ENCODE peak calls at places on chromosomes 1 and 21, in eight cellular contexts. F, N, P, Q, G, I, V and S are unnamed samples.

GRCh38 chr1:44707112-44707881 is 23.7 kb downstream of the RNU5D-1 start:
- DNase-seq in F (no peak), N (no peak), P (peak), Q (no peak), G (peak), I (no peak), V (peak), S (no peak)

GRCh38 chr1:44260792-44261474 is 47.7 kb downstream of the DMAP1 start:
- DNase-seq in F (no peak), N (peak), P (no peak), Q (no peak), G (no peak), I (peak), V (no peak), S (no peak)

GRCh38 chr1:229247871-229248270 is 23.0 kb upstream of the RAB4A start:
- DNase-seq in F (no peak), N (no peak), P (no peak), Q (no peak), G (no peak), I (no peak), V (no peak), S (no peak)

GRCh38 chr21:36246080-36246631 is 73.8 kb upstream of the MORC3 start:
- DNase-seq in F (no peak), N (no peak), P (no peak), Q (no peak), G (no peak), I (peak), V (no peak), S (no peak)

GRCh38 chr1:164629971-164630370 is 71.0 kb downstream of the PBX1 start:
- DNase-seq in F (no peak), N (no peak), P (peak), Q (no peak), G (no peak), I (no peak), V (no peak), S (no peak)

GRCh38 chr1:6384962-6385672 is 8.4 kb downstream of the ACOT7 start:
- DNase-seq in F (peak), N (no peak), P (no peak), Q (no peak), G (peak), I (no peak), V (peak), S (no peak)

GRCh38 chr1:52424757-52425265 is 20.4 kb downstream of the PRPF38A start:
- DNase-seq in F (no peak), N (no peak), P (no peak), Q (peak), G (no peak), I (no peak), V (no peak), S (no peak)

GRCh38 chr1:167088746-167089417 is 1.3 kb downstream of the GPA33 start:
- DNase-seq in F (no peak), N (no peak), P (no peak), Q (no peak), G (no peak), I (no peak), V (no peak), S (no peak)

GRCh38 chr1:235503333-235504121 is 725 bp downstream of the B3GALNT2 start:
- DNase-seq in F (peak), N (peak), P (peak), Q (peak), G (peak), I (peak), V (peak), S (peak)

GRCh38 chr1:201713093-201713810 is 115.7 kb upstream of the IPO9 start:
- DNase-seq in F (no peak), N (no peak), P (peak), Q (peak), G (peak), I (peak), V (peak), S (peak)

GRCh38 chr1:189803364-189803763 is 674.3 kb downstream of the BRINP3 start:
- DNase-seq in F (peak), N (peak), P (no peak), Q (no peak), G (no peak), I (no peak), V (no peak), S (no peak)

GRCh38 chr21:37176716-37177115 is 90.4 kb downstream of the VPS26C start:
- DNase-seq in F (no peak), N (no peak), P (peak), Q (no peak), G (no peak), I (no peak), V (no peak), S (no peak)

GRCh38 chr21:46161800-46162592 is 6.6 kb upstream of the FTCD start:
- DNase-seq in F (peak), N (peak), P (no peak), Q (no peak), G (no peak), I (no peak), V (no peak), S (no peak)

GRCh38 chr1:40392206-40392605 is 18.7 kb downstream of the SMAP2 start:
- DNase-seq in F (no peak), N (peak), P (peak), Q (peak), G (peak), I (no peak), V (peak), S (no peak)

GRCh38 chr1:40393173-40393572 is 19.6 kb downstream of the SMAP2 start:
- DNase-seq in F (no peak), N (no peak), P (no peak), Q (no peak), G (no peak), I (no peak), V (no peak), S (no peak)

GRCh38 chr1:40389871-40390560 is 16.5 kb downstream of the SMAP2 start:
- DNase-seq in F (no peak), N (no peak), P (peak), Q (no peak), G (peak), I (peak), V (peak), S (no peak)

GRCh38 chr1:40390857-40391256 is 17.3 kb downstream of the SMAP2 start:
- DNase-seq in F (no peak), N (no peak), P (no peak), Q (no peak), G (no peak), I (no peak), V (no peak), S (no peak)

GRCh38 chr1:40391688-40392145 is 18.2 kb downstream of the SMAP2 start:
- DNase-seq in F (no peak), N (no peak), P (no peak), Q (no peak), G (no peak), I (peak), V (no peak), S (no peak)
- H3K4me3 ChIP-seq in F (no peak), N (no peak), P (no peak), Q (no peak), G (no peak), I (no peak), V (no peak), S (no peak)

GRCh38 chr1:15260418-15261154 is 13.6 kb downstream of the FHAD1 start:
- DNase-seq in F (no peak), N (no peak), P (peak), Q (no peak), G (peak), I (no peak), V (peak), S (peak)

GRCh38 chr1:15262003-15262377 is 15.0 kb downstream of the FHAD1 start:
- DNase-seq in F (no peak), N (no peak), P (no peak), Q (no peak), G (no peak), I (no peak), V (no peak), S (no peak)

GRCh38 chr1:15259608-15260007 is 12.6 kb downstream of the FHAD1 start:
- DNase-seq in F (no peak), N (no peak), P (no peak), Q (no peak), G (no peak), I (no peak), V (no peak), S (no peak)

GRCh38 chr1:15262711-15263110 is 15.7 kb downstream of the FHAD1 start:
- DNase-seq in F (no peak), N (no peak), P (no peak), Q (no peak), G (no peak), I (no peak), V (no peak), S (no peak)

GRCh38 chr1:15261155-15262002 is 14.4 kb downstream of the FHAD1 start:
- DNase-seq in F (no peak), N (no peak), P (peak), Q (peak), G (no peak), I (peak), V (peak), S (peak)
- H3K4me3 ChIP-seq in F (no peak), N (no peak), P (no peak), Q (no peak), G (no peak), I (peak), V (no peak), S (no peak)

GRCh38 chr1:111198836-111199235 is 1.6 kb downstream of the DENND2D start:
- DNase-seq in F (no peak), N (no peak), P (no peak), Q (no peak), G (no peak), I (no peak), V (no peak), S (no peak)
- H3K4me3 ChIP-seq in F (no peak), N (no peak), P (no peak), Q (no peak), G (no peak), I (peak), V (no peak), S (no peak)

GRCh38 chr1:1399870-1400575 is 888 bp upstream of the CCNL2 start:
- DNase-seq in F (no peak), N (peak), P (peak), Q (no peak), G (peak), I (no peak), V (peak), S (peak)

GRCh38 chr1:1403543-1404112 is 3.5 kb downstream of the MRPL20 start:
- DNase-seq in F (no peak), N (no peak), P (peak), Q (no peak), G (no peak), I (no peak), V (no peak), S (no peak)

GRCh38 chr1:1400576-1401456 is 1.7 kb upstream of the CCNL2 start:
- DNase-seq in F (no peak), N (no peak), P (no peak), Q (no peak), G (no peak), I (no peak), V (no peak), S (no peak)

GRCh38 chr1:1402081-1402900 is 3.2 kb upstream of the CCNL2 start:
- DNase-seq in F (peak), N (peak), P (peak), Q (peak), G (peak), I (peak), V (peak), S (peak)

GRCh38 chr1:1401457-1402010 is 2.4 kb upstream of the CCNL2 start:
- DNase-seq in F (no peak), N (no peak), P (no peak), Q (no peak), G (no peak), I (no peak), V (no peak), S (no peak)
- H3K4me3 ChIP-seq in F (peak), N (no peak), P (no peak), Q (no peak), G (no peak), I (no peak), V (no peak), S (no peak)

DNA sequence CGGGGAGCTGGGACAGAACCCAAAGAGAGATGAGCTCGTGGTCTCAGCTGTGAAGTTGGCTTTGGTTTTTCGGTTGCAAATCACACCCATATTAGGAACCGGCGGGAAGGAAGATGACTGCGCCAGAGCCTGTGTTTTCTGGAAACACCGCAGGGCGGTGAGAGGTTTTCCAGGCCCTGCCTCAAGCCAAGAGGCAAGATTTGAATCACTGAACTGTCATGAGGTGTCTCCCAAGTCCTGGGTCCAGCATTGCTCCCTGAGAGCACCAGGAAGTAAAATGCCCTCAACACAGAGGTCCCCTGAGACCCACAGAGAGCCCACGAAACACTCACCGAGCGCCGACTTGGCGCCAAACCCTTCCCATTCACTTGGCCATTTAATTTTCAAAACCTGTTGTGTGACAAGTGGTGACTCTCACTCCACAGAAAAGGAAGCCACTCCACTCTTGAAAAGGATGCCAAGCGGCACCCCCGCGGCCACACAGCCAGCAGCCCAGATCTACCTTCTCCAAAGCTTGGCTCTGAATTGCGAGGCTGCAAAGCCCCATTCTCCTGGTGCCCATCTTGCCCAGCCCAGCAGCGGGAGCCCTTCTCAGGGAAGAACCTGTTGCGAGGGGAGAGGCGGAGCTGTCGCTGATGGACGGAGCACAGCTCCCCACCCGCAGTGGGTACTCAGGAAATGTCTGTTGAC is 99.0 kb upstream of the RUNX3 start:
- DNase-seq in F (no peak), N (no peak), P (no peak), Q (no peak), G (no peak), I (peak), V (no peak), S (peak)
- H3K4me3 ChIP-seq in F (no peak), N (no peak), P (no peak), Q (no peak), G (no peak), I (no peak), V (no peak), S (no peak)

GRCh38 chr1:200373811-200374231 is 36.0 kb downstream of the ZNF281 start:
- DNase-seq in F (no peak), N (peak), P (no peak), Q (no peak), G (no peak), I (no peak), V (no peak), S (no peak)

GRCh38 chr1:200372095-200372884 is 37.5 kb downstream of the ZNF281 start:
- DNase-seq in F (no peak), N (no peak), P (peak), Q (no peak), G (peak), I (no peak), V (peak), S (no peak)

GRCh38 chr1:200372885-200373181 is 37.0 kb downstream of the ZNF281 start:
- DNase-seq in F (no peak), N (no peak), P (no peak), Q (no peak), G (no peak), I (no peak), V (no peak), S (no peak)

GRCh38 chr1:200376521-200376920 is 33.3 kb downstream of the ZNF281 start:
- DNase-seq in F (no peak), N (no peak), P (peak), Q (no peak), G (no peak), I (no peak), V (no peak), S (no peak)

DNA sequence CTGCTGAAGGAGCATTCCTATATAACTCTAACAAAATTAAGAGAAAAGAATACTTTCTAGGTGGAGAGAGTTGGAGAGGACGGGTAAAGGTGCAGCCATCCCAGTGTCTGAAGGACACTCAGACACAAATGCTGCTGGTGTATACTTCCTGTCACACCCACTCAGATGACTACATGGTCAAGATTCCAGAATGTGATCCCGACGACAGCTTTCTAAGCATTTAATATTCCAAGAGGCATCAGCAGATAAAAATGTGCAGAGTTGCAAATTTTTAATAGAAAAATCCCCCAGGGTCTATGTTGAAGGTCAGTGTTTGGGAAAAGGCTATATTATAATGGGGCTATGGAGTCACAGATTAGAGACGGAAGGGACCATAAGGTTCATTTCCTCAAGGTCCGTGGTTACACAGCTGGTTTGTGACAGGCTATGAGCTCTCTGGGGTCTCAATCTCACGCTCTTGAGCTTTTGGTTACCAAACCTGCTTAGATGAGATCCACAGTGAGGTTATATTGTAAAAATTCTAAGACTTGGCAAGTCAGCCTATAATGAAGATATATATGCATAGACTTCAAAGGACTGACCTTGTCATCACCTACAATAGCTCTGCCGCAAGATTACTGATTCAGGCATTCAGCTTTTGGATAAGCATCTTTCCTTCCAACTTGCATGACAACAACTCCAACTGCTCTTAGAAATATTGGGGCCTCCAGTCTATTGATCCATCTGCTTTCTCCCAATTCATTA is 35.1 kb downstream of the ZNF281 start:
- DNase-seq in F (no peak), N (no peak), P (peak), Q (no peak), G (no peak), I (no peak), V (no peak), S (no peak)
- H3K4me3 ChIP-seq in F (no peak), N (no peak), P (no peak), Q (no peak), G (no peak), I (no peak), V (no peak), S (no peak)

GRCh38 chr1:9413877-9414213 is 121.2 kb downstream of the SPSB1 start:
- DNase-seq in F (no peak), N (no peak), P (no peak), Q (no peak), G (peak), I (peak), V (peak), S (no peak)
- H3K4me3 ChIP-seq in F (no peak), N (no peak), P (no peak), Q (no peak), G (no peak), I (no peak), V (no peak), S (no peak)

GRCh38 chr1:17117451-17118265 is 1.6 kb downstream of the PADI2 start:
- DNase-seq in F (no peak), N (no peak), P (no peak), Q (no peak), G (no peak), I (no peak), V (no peak), S (no peak)
- H3K4me3 ChIP-seq in F (no peak), N (no peak), P (no peak), Q (peak), G (no peak), I (peak), V (no peak), S (no peak)